ENCODE peak calls at places on chromosomes 16 and 17, in five cellular contexts. B, Q, J, G and P are unnamed samples.

GRCh38 chr17:78557598-78558039 is 19.6 kb downstream of the DNAH17 start:
- DNase-seq in G (peak), B (no peak), J (no peak), Q (no peak), P (no peak)

GRCh38 chr17:61408151-61409041 is 8.8 kb downstream of the TBX2 start:
- DNase-seq in Q (no peak), G (peak), J (no peak), B (no peak), P (no peak)

GRCh38 chr17:42354956-42355843 is 33.0 kb downstream of the STAT3 start:
- DNase-seq in B (no peak), G (no peak), J (no peak), Q (no peak), P (no peak)

GRCh38 chr16:84062734-84063640 is 20.4 kb upstream of the SLC38A8 start:
- DNase-seq in B (peak), J (no peak), G (peak), Q (peak), P (peak)

GRCh38 chr17:81722184-81723120 is 10.4 kb downstream of the SLC25A10 start:
- DNase-seq in J (no peak), Q (no peak), G (peak), B (peak), P (peak)

GRCh38 chr16:67683767-67684166 is 17.2 kb downstream of the C16orf86 start:
- DNase-seq in B (no peak), G (no peak), Q (no peak), J (no peak), P (no peak)

GRCh38 chr16:27839419-27839818 is 224.1 kb downstream of the GSG1L start:
- DNase-seq in B (no peak), G (no peak), J (no peak), Q (no peak), P (no peak)

GRCh38 chr17:3639981-3640596 is 3.5 kb downstream of the CTNS start:
- DNase-seq in B (peak), J (no peak), Q (no peak), G (no peak), P (no peak)

GRCh38 chr17:80829166-80829813 is 162.4 kb upstream of the CHMP6 start:
- DNase-seq in Q (no peak), J (no peak), B (no peak), G (no peak), P (no peak)

GRCh38 chr17:66975614-66976378 is 11.3 kb downstream of the CACNG4 start:
- DNase-seq in B (peak), G (no peak), Q (no peak), J (no peak), P (peak)

GRCh38 chr16:8721693-8722348 is 47.4 kb downstream of the ABAT start:
- DNase-seq in B (no peak), Q (no peak), G (peak), J (no peak), P (no peak)

GRCh38 chr17:76337413-76337777 is 16.3 kb downstream of the PRPSAP1 start:
- DNase-seq in B (no peak), G (no peak), J (no peak), Q (no peak), P (no peak)

GRCh38 chr17:29181226-29181625 is 1.0 kb upstream of the MYO18A start:
- DNase-seq in J (no peak), B (no peak), G (no peak), Q (no peak), P (peak)

GRCh38 chr17:77142689-77143088 is 1.9 kb downstream of the SEC14L1 start:
- DNase-seq in J (no peak), G (no peak), Q (no peak), B (no peak), P (no peak)

GRCh38 chr17:1647802-1648581 is 1.7 kb downstream of the RILP start:
- DNase-seq in J (no peak), B (no peak), G (no peak), Q (no peak), P (no peak)

GRCh38 chr16:20868890-20869289 is 31.3 kb downstream of the DCUN1D3 start:
- DNase-seq in J (no peak), B (no peak), G (peak), Q (no peak), P (no peak)

GRCh38 chr17:68295086-68295485 is 3.8 kb downstream of the ARSG start:
- DNase-seq in B (no peak), Q (no peak), G (no peak), J (no peak), P (no peak)

GRCh38 chr17:46770818-46771600 is 47.5 kb downstream of the WNT3 start:
- DNase-seq in G (peak), Q (no peak), J (no peak), B (peak), P (no peak)

GRCh38 chr17:78014651-78015050 is 56.1 kb downstream of the TNRC6C start:
- DNase-seq in G (peak), B (no peak), Q (no peak), J (no peak), P (no peak)

GRCh38 chr17:76265624-76266243 is 586 bp downstream of the UBALD2 start:
- DNase-seq in G (peak), J (no peak), B (peak), Q (no peak), P (peak)

GRCh38 chr17:27633312-27634025 is 2.5 kb downstream of the LGALS9 start:
- DNase-seq in Q (no peak), B (peak), G (no peak), J (no peak), P (no peak)

GRCh38 chr17:80107231-80108021 is 6.0 kb downstream of the GAA start:
- DNase-seq in Q (no peak), B (no peak), G (no peak), J (no peak), P (no peak)

GRCh38 chr17:43171761-43172487 is 910 bp downstream of the NBR1 start:
- DNase-seq in G (no peak), J (no peak), Q (no peak), B (peak), P (peak)

GRCh38 chr16:24085665-24086064 is 170.5 kb upstream of the CACNG3 start:
- DNase-seq in B (no peak), J (no peak), G (no peak), Q (no peak), P (no peak)

GRCh38 chr17:193426-193810 is 12.0 kb upstream of the DOC2B start:
- DNase-seq in B (no peak), Q (no peak), G (no peak), J (no peak), P (no peak)
- TF ChIP-seq JUND in B (no peak), Q (no peak), G (no peak), J (no peak), P (no peak)

DNA sequence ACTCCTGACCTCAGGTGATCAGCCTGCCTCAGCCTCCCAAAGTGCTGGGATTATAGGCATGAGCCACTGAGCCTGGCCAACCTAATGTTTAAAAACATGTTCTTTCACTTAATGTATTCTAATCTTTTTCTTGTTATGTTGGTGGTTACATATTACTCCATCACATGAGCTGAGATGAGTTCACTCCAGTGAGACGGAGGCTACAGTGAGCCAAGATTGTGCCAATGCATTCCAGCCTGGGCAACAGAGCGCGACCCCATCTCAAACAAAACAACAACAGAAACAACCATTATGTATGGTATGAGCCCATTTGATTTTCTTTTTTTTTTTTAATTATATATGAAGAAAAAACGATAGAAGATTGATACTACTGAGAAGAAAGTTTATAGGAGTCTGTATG is 39.6 kb downstream of the SLC39A11 start:
- DNase-seq in J (no peak), Q (no peak), G (no peak), B (no peak), P (no peak)
- TF ChIP-seq JUND in J (no peak), Q (no peak), G (no peak), B (no peak), P (no peak)

DNA sequence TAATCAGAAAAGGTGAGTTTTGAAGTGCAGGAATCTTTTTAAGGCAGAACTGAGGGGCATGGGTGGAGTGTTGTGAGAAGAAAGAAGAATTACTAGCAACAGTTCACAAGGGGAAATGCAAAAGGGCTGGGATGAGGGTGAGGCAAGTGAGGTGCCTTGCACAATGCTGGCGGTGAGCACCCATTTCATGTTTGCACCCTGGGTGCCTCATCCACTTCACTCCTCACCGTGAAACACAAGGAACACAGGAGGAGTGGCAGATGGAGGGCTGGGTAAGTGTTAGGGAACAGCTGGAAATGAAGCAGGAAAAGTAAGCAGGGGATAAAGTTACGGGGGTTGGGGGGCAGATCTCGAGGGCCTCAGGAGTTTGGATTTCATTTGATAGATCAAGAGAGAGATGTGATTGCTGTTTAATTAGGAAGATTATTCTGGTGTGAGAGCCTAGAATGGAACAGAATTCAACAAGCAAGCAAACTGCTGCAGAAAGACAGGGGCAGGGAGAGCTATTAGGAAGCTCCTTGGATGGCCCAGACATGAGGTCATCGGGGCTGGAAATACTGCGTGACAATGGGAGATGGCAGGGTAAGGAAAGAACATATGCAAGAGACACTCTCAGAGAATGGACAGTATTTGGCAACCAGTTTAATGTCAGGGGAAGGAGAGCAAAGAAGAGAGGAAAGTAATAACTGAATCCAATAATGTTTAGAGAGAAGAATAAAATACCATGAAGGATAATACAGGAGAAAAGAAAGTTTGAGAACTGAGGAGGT is 8.3 kb upstream of the HEATR6 start:
- DNase-seq in G (no peak), J (no peak), B (no peak), Q (peak), P (no peak)
- TF ChIP-seq JUND in G (peak), J (no peak), B (no peak), Q (no peak), P (no peak)

GRCh38 chr16:46689492-46690280 is at the start of gene ORC6:
- DNase-seq in B (peak), Q (peak), G (peak), J (no peak), P (peak)

GRCh38 chr16:46688657-46689491 is at the start of gene VPS35:
- DNase-seq in G (peak), Q (peak), J (peak), B (peak), P (peak)

GRCh38 chr16:46686815-46687473 is 2.0 kb downstream of the VPS35 start:
- DNase-seq in J (no peak), Q (no peak), B (no peak), G (no peak), P (no peak)

GRCh38 chr16:46687486-46687885 is 1.5 kb downstream of the VPS35 start:
- DNase-seq in B (no peak), J (no peak), Q (no peak), G (no peak), P (no peak)

DNA sequence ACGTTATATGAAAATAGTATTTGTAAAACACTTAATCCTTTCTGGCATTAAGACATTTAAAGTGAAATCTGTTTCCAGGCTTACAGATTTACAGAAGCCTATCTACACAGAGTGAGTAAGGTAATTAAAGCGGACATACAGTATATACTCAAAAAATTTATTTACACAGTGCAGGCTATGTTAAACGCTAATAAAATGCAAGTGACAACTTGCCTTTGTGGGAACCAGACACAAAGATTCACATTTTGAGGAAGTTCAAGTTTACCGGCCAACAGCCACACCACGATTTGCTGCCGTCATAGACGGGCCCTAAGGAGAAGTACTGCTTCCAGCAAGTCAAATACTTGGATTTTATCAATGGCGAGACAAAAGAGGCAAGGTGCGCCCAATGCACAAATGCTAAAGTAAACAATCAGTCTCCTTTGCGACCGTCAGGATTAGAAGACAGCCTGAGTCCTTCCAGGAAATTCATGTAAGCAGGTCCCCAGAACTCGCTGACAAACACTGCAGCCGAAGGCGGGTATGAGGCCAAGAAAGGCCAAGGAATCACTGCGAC is 799 bp downstream of the VPS35 start:
- DNase-seq in J (no peak), G (no peak), Q (no peak), B (no peak), P (no peak)
- TF ChIP-seq JUND in J (no peak), G (no peak), Q (no peak), B (peak), P (no peak)

GRCh38 chr16:17469742-17470001 is 1.1 kb downstream of the XYLT1 start:
- DNase-seq in J (no peak), Q (no peak), B (no peak), G (no peak), P (no peak)

GRCh38 chr16:17471745-17472075 is 950 bp upstream of the XYLT1 start:
- DNase-seq in G (no peak), Q (no peak), B (no peak), J (no peak), P (no peak)

GRCh38 chr16:17470871-17471744 is at the start of gene XYLT1:
- DNase-seq in G (peak), Q (no peak), B (peak), J (no peak), P (no peak)

GRCh38 chr16:17469011-17469741 is 1.6 kb downstream of the XYLT1 start:
- DNase-seq in Q (no peak), J (no peak), B (no peak), G (peak), P (no peak)

GRCh38 chr16:17470002-17470870 is 524 bp downstream of the XYLT1 start:
- DNase-seq in G (peak), B (no peak), J (no peak), Q (no peak), P (no peak)
- TF ChIP-seq JUND in G (no peak), B (no peak), J (no peak), Q (no peak), P (no peak)

DNA sequence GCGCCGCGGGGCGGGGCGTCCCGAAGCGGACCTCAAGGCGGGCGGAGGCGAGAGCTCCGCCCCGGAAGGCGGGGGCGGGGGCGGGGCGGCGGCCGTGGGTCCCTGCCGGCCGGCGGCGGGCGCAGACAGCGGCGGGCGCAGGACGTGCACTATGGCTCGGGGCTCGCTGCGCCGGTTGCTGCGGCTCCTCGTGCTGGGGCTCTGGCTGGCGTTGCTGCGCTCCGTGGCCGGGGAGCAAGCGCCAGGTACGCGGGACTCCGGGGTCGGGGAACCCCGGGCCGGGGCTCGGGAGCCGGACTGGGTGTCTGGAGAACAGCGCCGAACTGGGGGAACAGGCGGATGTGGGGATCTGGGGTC is at the start of gene TNFRSF12A:
- DNase-seq in G (peak), B (peak), J (no peak), Q (no peak), P (peak)
- TF ChIP-seq JUND in G (no peak), B (no peak), J (no peak), Q (no peak), P (no peak)

GRCh38 chr17:20935740-20936139 is 107.1 kb downstream of the USP22 start:
- DNase-seq in Q (no peak), J (no peak), G (no peak), B (no peak), P (no peak)
- TF ChIP-seq JUND in Q (no peak), J (no peak), G (peak), B (no peak), P (no peak)

GRCh38 chr17:16281351-16281750 is 64.3 kb downstream of the PIGL start:
- DNase-seq in G (no peak), Q (no peak), J (no peak), B (no peak), P (no peak)
- TF ChIP-seq JUND in G (peak), Q (no peak), J (no peak), B (no peak), P (no peak)

GRCh38 chr16:4801051-4801961 is 1.1 kb downstream of the ROGDI start:
- DNase-seq in B (no peak), Q (no peak), J (no peak), G (no peak), P (no peak)

GRCh38 chr16:4798456-4798855 is 3.3 kb downstream of the SMIM22 start:
- DNase-seq in Q (no peak), B (no peak), J (no peak), G (no peak), P (no peak)

GRCh38 chr16:4801962-4802658 is at the start of gene ROGDI:
- DNase-seq in Q (peak), B (peak), G (no peak), J (no peak), P (peak)

GRCh38 chr16:4799171-4799855 is 3.1 kb downstream of the ROGDI start:
- DNase-seq in G (no peak), J (no peak), B (no peak), Q (no peak), P (no peak)

GRCh38 chr16:4800290-4801041 is 2.0 kb downstream of the ROGDI start:
- DNase-seq in B (no peak), G (no peak), Q (no peak), J (no peak), P (no peak)
- TF ChIP-seq JUND in B (no peak), G (no peak), Q (no peak), J (no peak), P (no peak)